ENCODE peak calls at places on chromosomes 16 and 17, in eight cellular contexts. Y is brain microvascular endothelial cell; A is stomach; X is CD8-positive, alpha-beta T cell; C is colonic mucosa; T is mammary epithelial cell; B is SK-N-SH; M is PC-9. G is an unnamed sample.

GRCh38 chr16:86501989-86502855 is 8.1 kb upstream of the FOXF1 start:
- DNase-seq in Y (no peak), A (no peak), X (no peak), C (no peak), T (no peak), B (no peak), M (no peak), G (no peak)

GRCh38 chr17:77916771-77917481 is 41.6 kb upstream of the TNRC6C start:
- DNase-seq in Y (no peak), A (no peak), X (no peak), C (no peak), T (no peak), B (no peak), M (no peak), G (no peak)

GRCh38 chr17:11144358-11145233 is 96.4 kb upstream of the SHISA6 start:
- DNase-seq in Y (no peak), A (peak; percentile 68), X (no peak), C (peak; percentile 63), T (peak; percentile 8), B (peak; percentile 24), M (peak; percentile 14), G (peak; percentile 17)

GRCh38 chr16:68843482-68844210 is at the start of gene TANGO6:
- DNase-seq in Y (peak; percentile 68), A (peak; percentile 87), X (peak; percentile 90), C (peak; percentile 88), T (peak; percentile 64), B (peak; percentile 89), M (peak; percentile 70), G (peak; percentile 73)

GRCh38 chr16:19177111-19177747 is 9.2 kb downstream of the SYT17 start:
- DNase-seq in Y (no peak), A (no peak), X (no peak), C (no peak), T (no peak), B (no peak), M (no peak), G (no peak)

GRCh38 chr16:5557966-5558365 is 460.4 kb upstream of the EEF2KMT start:
- DNase-seq in Y (no peak), A (no peak), X (no peak), C (no peak), T (no peak), B (no peak), M (no peak), G (no peak)

GRCh38 chr17:55242481-55242880 is 22.3 kb upstream of the HLF start:
- DNase-seq in Y (no peak), A (no peak), X (no peak), C (no peak), T (no peak), B (no peak), M (no peak), G (no peak)

GRCh38 chr17:79650861-79651260 is 40.0 kb upstream of the RBFOX3 start:
- DNase-seq in Y (no peak), A (peak; percentile 21), X (no peak), C (peak; percentile 12), T (no peak), B (peak; percentile 11), M (no peak), G (no peak)

GRCh38 chr16:86129541-86129940 is 230.6 kb downstream of the IRF8 start:
- DNase-seq in Y (no peak), A (no peak), X (no peak), C (no peak), T (no peak), B (no peak), M (no peak), G (no peak)

GRCh38 chr17:57470906-57471305 is 214.6 kb downstream of the MSI2 start:
- DNase-seq in Y (no peak), A (no peak), X (no peak), C (no peak), T (no peak), B (no peak), M (no peak), G (no peak)

GRCh38 chr16:57167951-57168350 is 17.9 kb downstream of the PSME3IP1 start:
- DNase-seq in Y (peak; percentile 57), A (no peak), X (no peak), C (no peak), T (peak; percentile 34), B (peak; percentile 46), M (no peak), G (peak; percentile 46)

GRCh38 chr17:3982541-3983017 is 18.3 kb upstream of the ATP2A3 start:
- DNase-seq in Y (no peak), A (no peak), X (no peak), C (no peak), T (no peak), B (peak; percentile 17), M (no peak), G (no peak)

GRCh38 chr16:72976047-72976746 is 71.7 kb downstream of the ZFHX3 start:
- DNase-seq in Y (no peak), A (no peak), X (no peak), C (no peak), T (no peak), B (no peak), M (no peak), G (no peak)

GRCh38 chr17:34715504-34715903 is 136.1 kb downstream of the TMEM132E start:
- DNase-seq in Y (no peak), A (no peak), X (no peak), C (no peak), T (no peak), B (no peak), M (no peak), G (no peak)

GRCh38 chr16:88770459-88771293 is 14.3 kb downstream of the PIEZO1 start:
- DNase-seq in Y (peak; percentile 80), A (peak; percentile 40), X (peak; percentile 64), C (peak; percentile 76), T (peak; percentile 79), B (peak; percentile 78), M (peak; percentile 96), G (peak; percentile 83)

GRCh38 chr17:33328129-33328528 is 35.0 kb upstream of the ASIC2 start:
- DNase-seq in Y (no peak), A (no peak), X (no peak), C (no peak), T (no peak), B (no peak), M (peak; percentile 3), G (peak; percentile 20)

GRCh38 chr16:81175325-81175891 is 63.1 kb upstream of the BCO1 start:
- DNase-seq in Y (peak; percentile 66), A (no peak), X (no peak), C (no peak), T (peak; percentile 53), B (no peak), M (peak; percentile 49), G (peak; percentile 36)

GRCh38 chr17:68100000-68100641 is 64.6 kb downstream of the KPNA2 start:
- DNase-seq in Y (no peak), A (no peak), X (no peak), C (no peak), T (no peak), B (no peak), M (no peak), G (no peak)
- H3K27ac ChIP-seq in Y (no peak overlapping the region), A (peak overlapping the region; percentile 96), X (no peak overlapping the region), C (no peak overlapping the region), T (no peak overlapping the region), B (no peak overlapping the region), M (no peak overlapping the region), G (no peak overlapping the region)

GRCh38 chr17:64110436-64111152 is 19.4 kb downstream of the ERN1 start:
- DNase-seq in Y (no peak), A (no peak), X (no peak), C (no peak), T (no peak), B (no peak), M (no peak), G (no peak)

GRCh38 chr17:64103751-64104364 is 26.1 kb downstream of the ERN1 start:
- DNase-seq in Y (peak; percentile 66), A (no peak), X (no peak), C (no peak), T (peak; percentile 76), B (no peak), M (no peak), G (no peak)

GRCh38 chr17:64109400-64109799 is 20.5 kb downstream of the ERN1 start:
- DNase-seq in Y (no peak), A (no peak), X (no peak), C (no peak), T (no peak), B (no peak), M (no peak), G (no peak)

GRCh38 chr17:64106918-64107317 is 23.0 kb downstream of the ERN1 start:
- DNase-seq in Y (no peak), A (no peak), X (no peak), C (no peak), T (no peak), B (no peak), M (no peak), G (no peak)

GRCh38 chr17:64107517-64108235 is 22.3 kb downstream of the ERN1 start:
- DNase-seq in Y (no peak), A (no peak), X (no peak), C (no peak), T (no peak), B (no peak), M (no peak), G (no peak)
- H3K27ac ChIP-seq in Y (no peak overlapping the region), A (peak overlapping the region; percentile 67), X (no peak overlapping the region), C (no peak overlapping the region), T (no peak overlapping the region), B (no peak overlapping the region), M (peak overlapping the region; percentile 7), G (no peak overlapping the region)

DNA sequence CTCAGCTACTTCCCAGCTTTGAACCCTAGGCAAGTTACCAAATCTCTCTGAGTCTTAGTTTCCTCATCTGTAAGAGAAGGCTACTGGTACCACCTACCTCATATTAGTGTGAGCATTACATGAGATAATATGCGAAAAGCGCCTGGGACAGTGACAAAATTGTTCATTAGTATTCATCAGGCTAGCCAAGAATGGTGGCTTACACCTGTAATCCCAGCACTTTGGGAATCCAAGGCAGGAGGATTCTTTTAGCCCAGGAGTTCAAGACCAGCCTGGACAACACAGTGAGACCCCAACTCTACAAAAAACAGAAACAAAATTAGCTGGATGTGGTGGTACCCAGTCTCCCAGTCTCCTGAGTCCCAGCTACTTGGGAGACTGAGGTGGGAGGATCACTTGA is 3.3 kb downstream of the PLCD3 start:
- DNase-seq in Y (no peak), A (no peak), X (no peak), C (no peak), T (no peak), B (no peak), M (no peak), G (no peak)
- H3K27ac ChIP-seq in Y (no peak overlapping the region), A (peak overlapping the region; percentile 99), X (no peak overlapping the region), C (peak overlapping the region; percentile 89), T (peak overlapping the region; percentile 15), B (peak overlapping the region; percentile 65), M (peak overlapping the region; percentile 61), G (peak overlapping the region; percentile 100)

DNA sequence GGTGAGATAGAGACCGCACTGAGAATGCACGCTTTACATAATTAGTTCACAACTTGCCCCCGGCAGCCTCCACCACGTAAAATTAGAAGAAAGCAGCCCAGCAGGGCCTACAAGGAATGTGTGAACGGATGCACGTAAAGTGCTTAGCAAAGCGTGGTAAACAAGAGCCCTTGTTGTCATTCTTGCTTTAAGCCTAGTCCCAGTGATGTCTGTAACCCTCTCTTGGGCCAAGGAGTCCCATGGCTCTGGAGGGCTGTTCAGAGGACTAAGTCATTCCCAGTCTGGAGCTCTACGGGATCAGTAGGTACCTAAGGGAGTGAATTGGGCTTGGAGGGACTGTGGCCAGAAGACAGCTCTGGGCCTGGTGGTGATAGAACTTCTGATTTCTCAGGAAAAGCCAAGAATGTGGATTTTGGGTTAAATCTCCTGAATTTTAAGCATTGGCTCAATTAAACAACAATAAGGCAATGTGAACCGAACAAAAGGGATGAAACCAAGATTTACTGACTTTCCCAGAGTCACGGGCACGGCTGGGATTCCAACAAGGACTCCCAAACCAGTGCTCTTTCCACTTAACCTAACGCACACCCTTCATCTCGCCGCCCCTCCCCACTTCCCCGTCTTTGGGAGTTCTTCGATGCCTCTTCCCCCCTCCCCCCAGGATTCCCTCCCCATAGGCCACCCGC is 775 bp upstream of the CHP2 start:
- DNase-seq in Y (no peak), A (no peak), X (no peak), C (no peak), T (no peak), B (no peak), M (no peak), G (no peak)
- H3K27ac ChIP-seq in Y (no peak overlapping the region), A (no peak overlapping the region), X (no peak overlapping the region), C (peak overlapping the region; percentile 75), T (no peak overlapping the region), B (no peak overlapping the region), M (no peak overlapping the region), G (no peak overlapping the region)

G was measured in RWPE1.